ENCODE peak calls at places on chromosome 2, in six cellular contexts. O is tibial artery, D is fibroblast of the aortic adventitia, M is HFFc6, A is kidney epithelial cell, Z is astrocyte of the spinal cord. Q is an unnamed sample.
A peak's percentile ranks its signal among the peaks of the same experiment; 100 is the strongest.

GRCh38 chr2:229153946-229154345 is 117.1 kb downstream of the PID1 start:
- DNase-seq in A (no peak), D (no peak), O (no peak), M (peak; percentile 5), Z (no peak), Q (no peak)

GRCh38 chr2:28613616-28614501 is 118.0 kb downstream of the PLB1 start:
- DNase-seq in M (no peak), D (no peak), O (no peak), A (peak; percentile 100), Z (peak; percentile 99), Q (peak; percentile 98)

GRCh38 chr2:203510941-203511305 is 24.2 kb downstream of the RAPH1 start:
- DNase-seq in A (no peak), O (no peak), D (peak; percentile 75), M (no peak), Z (peak; percentile 36), Q (peak; percentile 53)

GRCh38 chr2:66433945-66434678 is 813 bp upstream of the MEIS1 start:
- DNase-seq in D (peak; percentile 74), O (peak; percentile 54), Z (peak; percentile 77), A (no peak), M (peak; percentile 66), Q (no peak)

GRCh38 chr2:95351080-95351915 is 51.2 kb upstream of the FAHD2A start:
- DNase-seq in Z (no peak), O (peak; percentile 19), M (no peak), D (no peak), A (no peak), Q (no peak)

GRCh38 chr2:75155115-75155514 is 44.2 kb downstream of the TACR1 start:
- DNase-seq in Z (no peak), M (peak; percentile 30), D (no peak), O (no peak), A (no peak), Q (no peak)

GRCh38 chr2:157418215-157418614 is 25.7 kb downstream of the CYTIP start:
- DNase-seq in A (no peak), Z (no peak), D (no peak), M (no peak), O (no peak), Q (no peak)

GRCh38 chr2:69222984-69223658 is 163.9 kb downstream of the GFPT1 start:
- DNase-seq in A (no peak), O (peak; percentile 56), D (peak; percentile 82), Z (peak; percentile 56), M (peak; percentile 46), Q (no peak)

GRCh38 chr2:179900655-179901054 is 39.2 kb upstream of the ZNF385B start:
- DNase-seq in Z (no peak), A (no peak), M (no peak), O (no peak), D (no peak), Q (no peak)

GRCh38 chr2:15158117-15158516 is 403.0 kb downstream of the NBAS start:
- DNase-seq in M (no peak), Z (no peak), D (no peak), A (no peak), O (no peak), Q (no peak)

GRCh38 chr2:19355931-19356544 is 2.4 kb downstream of the OSR1 start:
- DNase-seq in M (no peak), O (no peak), Z (peak; percentile 41), D (peak; percentile 56), A (no peak), Q (no peak)

GRCh38 chr2:69309336-69310048 is 77.5 kb downstream of the GFPT1 start:
- DNase-seq in A (no peak), M (peak; percentile 66), D (peak; percentile 66), Z (peak; percentile 66), O (peak; percentile 51), Q (no peak)

GRCh38 chr2:160516547-160517365 is 23.1 kb upstream of the RBMS1 start:
- DNase-seq in Z (peak; percentile 71), M (peak; percentile 26), D (no peak), O (no peak), A (no peak), Q (peak; percentile 64)

GRCh38 chr2:233929352-233929843 is 12.2 kb downstream of the TRPM8 start:
- DNase-seq in O (no peak), A (no peak), Z (no peak), M (no peak), D (no peak), Q (no peak)

GRCh38 chr2:47069628-47070154 is 85.4 kb downstream of the STPG4 start:
- DNase-seq in Z (peak; percentile 59), O (peak; percentile 57), A (no peak), D (peak; percentile 85), M (peak; percentile 67), Q (peak; percentile 24)

GRCh38 chr2:218756599-218757377 is 25.2 kb upstream of the CYP27A1 start:
- DNase-seq in A (no peak), O (no peak), D (no peak), M (no peak), Z (no peak), Q (no peak)

GRCh38 chr2:233674995-233675394 is 3.3 kb downstream of the UGT1A9 start:
- DNase-seq in O (no peak), Z (no peak), M (no peak), A (no peak), D (no peak), Q (no peak)

GRCh38 chr2:85666435-85666924 is 1.5 kb downstream of the SFTPB start:
- DNase-seq in A (no peak), O (no peak), D (no peak), Z (no peak), M (no peak), Q (no peak)

GRCh38 chr2:84741182-84741822 is 139.6 kb downstream of the TRABD2A start:
- DNase-seq in D (peak; percentile 8), O (no peak), Z (peak; percentile 13), A (no peak), M (peak; percentile 38), Q (peak; percentile 6)

GRCh38 chr2:96154506-96155380 is 9.5 kb upstream of the DUSP2 start:
- DNase-seq in O (no peak), A (no peak), Z (no peak), D (no peak), M (no peak), Q (no peak)

GRCh38 chr2:70686577-70687460 is 81.2 kb downstream of the ADD2 start:
- DNase-seq in O (no peak), M (peak; percentile 83), A (no peak), D (peak; percentile 58), Z (peak; percentile 33), Q (no peak)

GRCh38 chr2:211789984-211790383 is 748.6 kb downstream of the ERBB4 start:
- DNase-seq in Z (no peak), M (no peak), O (no peak), A (no peak), D (no peak), Q (no peak)

GRCh38 chr2:38152913-38153312 is 77.0 kb upstream of the CYP1B1 start:
- DNase-seq in Z (no peak), D (no peak), A (no peak), M (no peak), O (no peak), Q (no peak)

GRCh38 chr2:70596293-70596692 is 42.7 kb upstream of the TGFA start:
- DNase-seq in Z (peak; percentile 51), D (no peak), M (no peak), O (no peak), A (peak; percentile 74), Q (no peak)

GRCh38 chr2:121034551-121034950 is 250.5 kb downstream of the TFCP2L1 start:
- DNase-seq in D (no peak), A (no peak), O (no peak), M (no peak), Z (no peak), Q (no peak)

GRCh38 chr2:55838653-55839052 is 84.9 kb downstream of the EFEMP1 start:
- DNase-seq in D (no peak), M (no peak), O (no peak), A (no peak), Z (no peak), Q (no peak)

DNA sequence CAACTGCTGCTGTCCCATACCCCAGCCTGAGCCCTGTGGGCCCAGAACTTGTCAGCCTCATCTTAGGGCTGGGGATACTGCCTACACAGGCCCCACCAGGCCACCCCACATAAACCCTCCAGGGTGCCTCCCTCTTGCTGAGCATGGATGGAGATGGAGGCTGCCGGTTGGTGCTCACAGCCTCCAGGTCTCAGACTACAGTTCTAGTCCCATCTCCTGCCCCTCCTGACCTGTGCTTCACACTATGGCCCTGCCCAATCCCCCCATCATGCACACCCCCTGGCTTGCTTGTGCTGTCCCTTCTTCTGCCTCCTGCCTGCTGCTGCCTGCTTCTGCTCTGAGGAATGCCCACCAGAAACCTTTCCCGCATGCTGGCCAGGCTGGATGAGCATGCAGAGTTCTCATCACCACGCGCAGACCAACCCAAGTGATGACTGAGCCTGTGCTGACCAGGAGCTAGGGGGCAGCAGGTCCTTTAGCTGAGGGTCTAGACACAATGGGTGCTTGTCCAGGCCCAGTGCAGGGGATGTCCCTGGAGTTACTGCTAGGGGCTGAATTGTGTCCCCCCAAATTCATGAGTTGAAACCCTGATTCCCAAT is 138.4 kb upstream of the HS6ST1 start:
- DNase-seq in O (peak; percentile 15), M (no peak), D (no peak), A (no peak), Z (no peak), Q (no peak)
- TF ChIP-seq CTCF in O (no peak), M (no peak), D (no peak), A (no peak), Z (no peak), Q (no peak)

GRCh38 chr2:45258251-45258775 is 249.1 kb upstream of the SIX2 start:
- DNase-seq in M (no peak), A (no peak), O (no peak), Z (no peak), D (no peak), Q (no peak)
- TF ChIP-seq CTCF in M (no peak), A (no peak), O (no peak), Z (no peak), D (no peak), Q (no peak)

GRCh38 chr2:64889803-64890202 is 99.4 kb upstream of the SLC1A4 start:
- DNase-seq in A (no peak), O (no peak), D (no peak), M (no peak), Z (no peak), Q (no peak)

GRCh38 chr2:64887565-64887964 is 101.6 kb upstream of the SLC1A4 start:
- DNase-seq in Z (no peak), M (no peak), A (no peak), D (no peak), O (no peak), Q (no peak)

GRCh38 chr2:64888591-64889309 is 100.4 kb upstream of the SLC1A4 start:
- DNase-seq in A (no peak), M (peak; percentile 52), O (no peak), Z (peak; percentile 49), D (peak; percentile 72), Q (peak; percentile 29)
- TF ChIP-seq CTCF in A (peak; percentile 38), M (peak; percentile 66), O (peak; percentile 23), Z (peak; percentile 47), D (peak; percentile 57), Q (peak; percentile 48)

GRCh38 chr2:202034249-202035088 is 814 bp downstream of the FZD7 start:
- DNase-seq in D (peak; percentile 50), Z (peak; percentile 56), O (peak; percentile 27), M (no peak), A (no peak), Q (no peak)

GRCh38 chr2:202035941-202036372 is 2.3 kb downstream of the FZD7 start:
- DNase-seq in O (peak; percentile 21), A (no peak), D (peak; percentile 15), Z (peak; percentile 60), M (no peak), Q (no peak)

GRCh38 chr2:202036601-202037037 is 3.0 kb downstream of the FZD7 start:
- DNase-seq in Z (peak; percentile 77), D (peak; percentile 23), M (no peak), A (no peak), O (no peak), Q (no peak)

GRCh38 chr2:202033317-202034248 is at the start of gene FZD7:
- DNase-seq in Z (peak; percentile 97), D (peak; percentile 91), O (peak; percentile 91), A (no peak), M (peak; percentile 91), Q (peak; percentile 84)

GRCh38 chr2:202035089-202035940 is 1.7 kb downstream of the FZD7 start:
- DNase-seq in D (peak; percentile 66), A (no peak), O (peak; percentile 71), M (peak; percentile 72), Z (peak; percentile 86), Q (no peak)
- TF ChIP-seq CTCF in D (peak; percentile 55), A (peak; percentile 68), O (peak; percentile 54), M (peak; percentile 80), Z (peak; percentile 81), Q (peak; percentile 76)